ENCODE peak calls at places on chromosomes 5 and 9, in five cellular contexts. S is fibroblast of lung; X is activated naive CD4-positive, alpha-beta T cell; G is NCI-H524 treated with DMSO at 0.1 percent for 48 hours; F is RWPE1. T is an unnamed sample.
A peak's percentile ranks its signal among the peaks of the same experiment; 100 is the strongest.

GRCh38 chr5:1474183-1474839 is 29.1 kb upstream of the SLC6A3 start:
- DNase-seq in S (no peak), X (no peak), G (no peak), F (no peak), T (no peak)

GRCh38 chr9:87725900-87726709 is at the start of gene CTSL:
- DNase-seq in S (peak; percentile 87), X (peak; percentile 17), F (peak; percentile 87), G (no peak), T (peak; percentile 92)

GRCh38 chr9:88965473-88965872 is 25.8 kb upstream of the S1PR3 start:
- DNase-seq in F (no peak), X (no peak), G (no peak), S (no peak), T (peak; percentile 54)

GRCh38 chr9:89710689-89711088 is 105.9 kb downstream of the GADD45G start:
- DNase-seq in F (no peak), X (no peak), G (no peak), S (peak; percentile 27), T (no peak)

GRCh38 chr5:13643734-13644133 is 300.8 kb downstream of the DNAH5 start:
- DNase-seq in S (no peak), G (no peak), F (no peak), X (no peak), T (no peak)

GRCh38 chr5:5650949-5651348 is 228.5 kb downstream of the ICE1 start:
- DNase-seq in S (no peak), G (no peak), F (no peak), X (no peak), T (no peak)

GRCh38 chr9:79613145-79613544 is 41.4 kb downstream of the TLE4 start:
- DNase-seq in X (no peak), S (no peak), G (no peak), F (no peak), T (no peak)

GRCh38 chr9:26158631-26159150 is 480.4 kb upstream of the TUSC1 start:
- DNase-seq in X (no peak), S (no peak), F (no peak), G (no peak), T (no peak)

GRCh38 chr5:165310031-165310430 is 1804.6 kb downstream of the MAT2B start:
- DNase-seq in S (no peak), F (no peak), X (no peak), G (no peak), T (no peak)

GRCh38 chr5:59591162-59591561 is 302.4 kb downstream of the PDE4D start:
- DNase-seq in S (no peak), F (peak; percentile 11), X (no peak), G (no peak), T (no peak)

GRCh38 chr5:40682431-40683017 is 2.8 kb downstream of the PTGER4 start:
- DNase-seq in F (no peak), G (no peak), S (peak; percentile 70), X (no peak), T (no peak)

GRCh38 chr9:91677822-91678221 is 254.2 kb upstream of the NFIL3 start:
- DNase-seq in X (no peak), G (no peak), F (no peak), S (no peak), T (no peak)

GRCh38 chr9:132099741-132100407 is 20.2 kb upstream of the MED27 start:
- DNase-seq in X (no peak), F (no peak), S (no peak), G (no peak), T (no peak)

GRCh38 chr9:120326076-120326693 is 253.8 kb downstream of the CDK5RAP2 start:
- DNase-seq in F (no peak), G (no peak), X (no peak), S (no peak), T (no peak)

GRCh38 chr5:31048975-31049290 is 144.6 kb upstream of the CDH6 start:
- DNase-seq in G (no peak), S (no peak), X (no peak), F (no peak), T (no peak)

GRCh38 chr5:180116077-180116375 is 44.5 kb upstream of the RNF130 start:
- DNase-seq in X (no peak), F (no peak), S (no peak), G (no peak), T (no peak)

GRCh38 chr5:139482050-139482889 is at the start of gene STING1:
- DNase-seq in S (peak; percentile 97), F (peak; percentile 97), G (no peak), X (no peak), T (peak; percentile 76)

GRCh38 chr5:133050500-133050899 is 1.3 kb upstream of the HSPA4 start:
- DNase-seq in G (no peak), F (no peak), S (no peak), X (no peak), T (peak; percentile 23)

GRCh38 chr5:17828709-17829108 is 194.4 kb downstream of the TAF11L14 start:
- DNase-seq in G (no peak), F (no peak), X (no peak), S (no peak), T (no peak)

GRCh38 chr5:14463629-14464028 is 118.0 kb upstream of the OTULINL start:
- DNase-seq in F (peak; percentile 77), X (no peak), S (no peak), G (no peak), T (peak; percentile 81)

GRCh38 chr9:36407122-36407723 is 7.2 kb upstream of the RNF38 start:
- DNase-seq in X (no peak), F (peak; percentile 63), G (peak; percentile 35), S (peak; percentile 77), T (peak; percentile 82)